ENCODE peak calls at places on chromosome 4, in five cellular contexts. One of them, this sample, is unnamed.

GRCh38 chr4:53929955-53930798 is 134.2 kb downstream of the CHIC2 start:
- DNase-seq in stimulated activated CD8-positive, alpha-beta memory T cell treated with anti-CD3 and anti-CD28 coated beads, Interleukin-15, amount 100 ng/mL, for 1 hour: peak
- DNase-seq in COLO829: peak
- DNase-seq in fibroblast of the conjunctiva: peak
- DNase-seq in retina: peak
- DNase-seq in this sample: peak

GRCh38 chr4:107349266-107349665 is 313.2 kb upstream of the DKK2 start:
- DNase-seq in fibroblast of the conjunctiva: no peak
- DNase-seq in retina: no peak
- DNase-seq in stimulated activated CD8-positive, alpha-beta memory T cell treated with anti-CD3 and anti-CD28 coated beads, Interleukin-15, amount 100 ng/mL, for 1 hour: no peak
- DNase-seq in COLO829: peak
- DNase-seq in this sample: peak

GRCh38 chr4:24659241-24659961 is 75.0 kb upstream of the DHX15 start:
- DNase-seq in retina: no peak
- DNase-seq in COLO829: no peak
- DNase-seq in stimulated activated CD8-positive, alpha-beta memory T cell treated with anti-CD3 and anti-CD28 coated beads, Interleukin-15, amount 100 ng/mL, for 1 hour: no peak
- DNase-seq in fibroblast of the conjunctiva: no peak
- DNase-seq in this sample: no peak

GRCh38 chr4:160217352-160217751 is 1114.5 kb downstream of the RAPGEF2 start:
- DNase-seq in fibroblast of the conjunctiva: no peak
- DNase-seq in stimulated activated CD8-positive, alpha-beta memory T cell treated with anti-CD3 and anti-CD28 coated beads, Interleukin-15, amount 100 ng/mL, for 1 hour: no peak
- DNase-seq in COLO829: no peak
- DNase-seq in retina: no peak
- DNase-seq in this sample: no peak

GRCh38 chr4:123802082-123802658 is 405.6 kb downstream of the SPRY1 start:
- DNase-seq in retina: no peak
- DNase-seq in fibroblast of the conjunctiva: no peak
- DNase-seq in COLO829: no peak
- DNase-seq in stimulated activated CD8-positive, alpha-beta memory T cell treated with anti-CD3 and anti-CD28 coated beads, Interleukin-15, amount 100 ng/mL, for 1 hour: no peak
- DNase-seq in this sample: no peak

GRCh38 chr4:48184891-48185290 is 50.8 kb upstream of the TXK start:
- DNase-seq in fibroblast of the conjunctiva: no peak
- DNase-seq in retina: no peak
- DNase-seq in stimulated activated CD8-positive, alpha-beta memory T cell treated with anti-CD3 and anti-CD28 coated beads, Interleukin-15, amount 100 ng/mL, for 1 hour: no peak
- DNase-seq in COLO829: no peak
- DNase-seq in this sample: no peak

GRCh38 chr4:74088396-74088795 is 10.6 kb downstream of the CXCL2 start:
- DNase-seq in stimulated activated CD8-positive, alpha-beta memory T cell treated with anti-CD3 and anti-CD28 coated beads, Interleukin-15, amount 100 ng/mL, for 1 hour: no peak
- DNase-seq in fibroblast of the conjunctiva: no peak
- DNase-seq in retina: no peak
- DNase-seq in COLO829: no peak
- DNase-seq in this sample: no peak

GRCh38 chr4:5034206-5034605 is 14.9 kb upstream of the CYTL1 start:
- DNase-seq in stimulated activated CD8-positive, alpha-beta memory T cell treated with anti-CD3 and anti-CD28 coated beads, Interleukin-15, amount 100 ng/mL, for 1 hour: no peak
- DNase-seq in COLO829: no peak
- DNase-seq in fibroblast of the conjunctiva: no peak
- DNase-seq in retina: no peak
- DNase-seq in this sample: no peak

GRCh38 chr4:101158136-101158485 is 189.2 kb downstream of the PPP3CA start:
- DNase-seq in fibroblast of the conjunctiva: no peak
- DNase-seq in retina: no peak
- DNase-seq in COLO829: peak
- DNase-seq in stimulated activated CD8-positive, alpha-beta memory T cell treated with anti-CD3 and anti-CD28 coated beads, Interleukin-15, amount 100 ng/mL, for 1 hour: no peak
- DNase-seq in this sample: no peak

GRCh38 chr4:40886931-40887330 is 137.2 kb downstream of the NSUN7 start:
- DNase-seq in fibroblast of the conjunctiva: no peak
- DNase-seq in retina: no peak
- DNase-seq in COLO829: no peak
- DNase-seq in stimulated activated CD8-positive, alpha-beta memory T cell treated with anti-CD3 and anti-CD28 coated beads, Interleukin-15, amount 100 ng/mL, for 1 hour: no peak
- DNase-seq in this sample: no peak

GRCh38 chr4:11418610-11419009 is 10.1 kb downstream of the HS3ST1 start:
- DNase-seq in fibroblast of the conjunctiva: no peak
- DNase-seq in COLO829: no peak
- DNase-seq in retina: no peak
- DNase-seq in stimulated activated CD8-positive, alpha-beta memory T cell treated with anti-CD3 and anti-CD28 coated beads, Interleukin-15, amount 100 ng/mL, for 1 hour: no peak
- DNase-seq in this sample: no peak

GRCh38 chr4:112889619-112890294 is 159.7 kb upstream of the ANK2 start:
- DNase-seq in fibroblast of the conjunctiva: peak
- DNase-seq in retina: no peak
- DNase-seq in COLO829: no peak
- DNase-seq in stimulated activated CD8-positive, alpha-beta memory T cell treated with anti-CD3 and anti-CD28 coated beads, Interleukin-15, amount 100 ng/mL, for 1 hour: no peak
- DNase-seq in this sample: peak

GRCh38 chr4:176195184-176195978 is at the start of gene SPATA4:
- DNase-seq in COLO829: peak
- DNase-seq in retina: peak
- DNase-seq in fibroblast of the conjunctiva: peak
- DNase-seq in stimulated activated CD8-positive, alpha-beta memory T cell treated with anti-CD3 and anti-CD28 coated beads, Interleukin-15, amount 100 ng/mL, for 1 hour: peak
- DNase-seq in this sample: peak

GRCh38 chr4:180205276-180205675 is 2037.9 kb upstream of the TENM3 start:
- DNase-seq in fibroblast of the conjunctiva: no peak
- DNase-seq in retina: no peak
- DNase-seq in COLO829: no peak
- DNase-seq in stimulated activated CD8-positive, alpha-beta memory T cell treated with anti-CD3 and anti-CD28 coated beads, Interleukin-15, amount 100 ng/mL, for 1 hour: no peak
- DNase-seq in this sample: no peak

GRCh38 chr4:31573554-31573953 is 853.4 kb downstream of the PCDH7 start:
- DNase-seq in COLO829: no peak
- DNase-seq in fibroblast of the conjunctiva: no peak
- DNase-seq in retina: no peak
- DNase-seq in stimulated activated CD8-positive, alpha-beta memory T cell treated with anti-CD3 and anti-CD28 coated beads, Interleukin-15, amount 100 ng/mL, for 1 hour: no peak
- DNase-seq in this sample: no peak

GRCh38 chr4:11625206-11625605 is 196.5 kb upstream of the HS3ST1 start:
- DNase-seq in retina: no peak
- DNase-seq in fibroblast of the conjunctiva: no peak
- DNase-seq in COLO829: no peak
- DNase-seq in stimulated activated CD8-positive, alpha-beta memory T cell treated with anti-CD3 and anti-CD28 coated beads, Interleukin-15, amount 100 ng/mL, for 1 hour: no peak
- DNase-seq in this sample: no peak

GRCh38 chr4:152983221-152983620 is 47.1 kb downstream of the FHDC1 start:
- DNase-seq in stimulated activated CD8-positive, alpha-beta memory T cell treated with anti-CD3 and anti-CD28 coated beads, Interleukin-15, amount 100 ng/mL, for 1 hour: no peak
- DNase-seq in fibroblast of the conjunctiva: no peak
- DNase-seq in COLO829: peak
- DNase-seq in retina: no peak
- DNase-seq in this sample: no peak

GRCh38 chr4:107519057-107519456 is 201.0 kb downstream of the PAPSS1 start:
- DNase-seq in stimulated activated CD8-positive, alpha-beta memory T cell treated with anti-CD3 and anti-CD28 coated beads, Interleukin-15, amount 100 ng/mL, for 1 hour: no peak
- DNase-seq in retina: no peak
- DNase-seq in COLO829: peak
- DNase-seq in fibroblast of the conjunctiva: peak
- DNase-seq in this sample: no peak

GRCh38 chr4:173577963-173578362 is 47.9 kb upstream of the HAND2 start:
- DNase-seq in retina: no peak
- DNase-seq in stimulated activated CD8-positive, alpha-beta memory T cell treated with anti-CD3 and anti-CD28 coated beads, Interleukin-15, amount 100 ng/mL, for 1 hour: no peak
- DNase-seq in fibroblast of the conjunctiva: no peak
- DNase-seq in COLO829: no peak
- DNase-seq in this sample: no peak

GRCh38 chr4:108725457-108725856 is 37.4 kb downstream of the ETNPPL start:
- DNase-seq in fibroblast of the conjunctiva: no peak
- DNase-seq in stimulated activated CD8-positive, alpha-beta memory T cell treated with anti-CD3 and anti-CD28 coated beads, Interleukin-15, amount 100 ng/mL, for 1 hour: no peak
- DNase-seq in retina: no peak
- DNase-seq in COLO829: no peak
- DNase-seq in this sample: no peak

GRCh38 chr4:1285790-1286553 is 3.7 kb upstream of the MAEA start:
- DNase-seq in stimulated activated CD8-positive, alpha-beta memory T cell treated with anti-CD3 and anti-CD28 coated beads, Interleukin-15, amount 100 ng/mL, for 1 hour: no peak
- DNase-seq in retina: no peak
- DNase-seq in COLO829: no peak
- DNase-seq in fibroblast of the conjunctiva: no peak
- DNase-seq in this sample: no peak

GRCh38 chr4:142347241-142347640 is 498.9 kb downstream of the INPP4B start:
- DNase-seq in stimulated activated CD8-positive, alpha-beta memory T cell treated with anti-CD3 and anti-CD28 coated beads, Interleukin-15, amount 100 ng/mL, for 1 hour: no peak
- DNase-seq in retina: no peak
- DNase-seq in fibroblast of the conjunctiva: no peak
- DNase-seq in COLO829: no peak
- DNase-seq in this sample: no peak

GRCh38 chr4:128249787-128250668 is 37.6 kb downstream of the PGRMC2 start:
- DNase-seq in retina: no peak
- DNase-seq in fibroblast of the conjunctiva: no peak
- DNase-seq in stimulated activated CD8-positive, alpha-beta memory T cell treated with anti-CD3 and anti-CD28 coated beads, Interleukin-15, amount 100 ng/mL, for 1 hour: no peak
- DNase-seq in COLO829: no peak
- DNase-seq in this sample: no peak

GRCh38 chr4:11546391-11547160 is 117.9 kb upstream of the HS3ST1 start:
- DNase-seq in retina: no peak
- DNase-seq in COLO829: no peak
- DNase-seq in stimulated activated CD8-positive, alpha-beta memory T cell treated with anti-CD3 and anti-CD28 coated beads, Interleukin-15, amount 100 ng/mL, for 1 hour: no peak
- DNase-seq in fibroblast of the conjunctiva: no peak
- DNase-seq in this sample: no peak

GRCh38 chr4:54840992-54841768 is 183.4 kb downstream of the KIT start:
- DNase-seq in retina: no peak
- DNase-seq in fibroblast of the conjunctiva: peak
- DNase-seq in stimulated activated CD8-positive, alpha-beta memory T cell treated with anti-CD3 and anti-CD28 coated beads, Interleukin-15, amount 100 ng/mL, for 1 hour: no peak
- DNase-seq in COLO829: peak
- DNase-seq in this sample: no peak

GRCh38 chr4:49516796-49517195 is 530.7 kb downstream of the CWH43 start:
- DNase-seq in fibroblast of the conjunctiva: no peak
- DNase-seq in retina: no peak
- DNase-seq in stimulated activated CD8-positive, alpha-beta memory T cell treated with anti-CD3 and anti-CD28 coated beads, Interleukin-15, amount 100 ng/mL, for 1 hour: no peak
- DNase-seq in COLO829: no peak
- DNase-seq in this sample: no peak

GRCh38 chr4:124000233-124000632 is 603.6 kb downstream of the SPRY1 start:
- DNase-seq in stimulated activated CD8-positive, alpha-beta memory T cell treated with anti-CD3 and anti-CD28 coated beads, Interleukin-15, amount 100 ng/mL, for 1 hour: no peak
- DNase-seq in COLO829: no peak
- DNase-seq in retina: no peak
- DNase-seq in fibroblast of the conjunctiva: no peak
- DNase-seq in this sample: no peak

GRCh38 chr4:1012031-1012739 is 759 bp downstream of the FGFRL1 start:
- DNase-seq in retina: peak
- DNase-seq in fibroblast of the conjunctiva: no peak
- DNase-seq in stimulated activated CD8-positive, alpha-beta memory T cell treated with anti-CD3 and anti-CD28 coated beads, Interleukin-15, amount 100 ng/mL, for 1 hour: no peak
- DNase-seq in COLO829: no peak
- DNase-seq in this sample: no peak

GRCh38 chr4:110442309-110442708 is 33.6 kb upstream of the ENPEP start:
- DNase-seq in retina: no peak
- DNase-seq in stimulated activated CD8-positive, alpha-beta memory T cell treated with anti-CD3 and anti-CD28 coated beads, Interleukin-15, amount 100 ng/mL, for 1 hour: no peak
- DNase-seq in COLO829: no peak
- DNase-seq in fibroblast of the conjunctiva: no peak
- DNase-seq in this sample: no peak

GRCh38 chr4:150318971-150319370 is 240.7 kb downstream of the DCLK2 start:
- DNase-seq in retina: no peak
- DNase-seq in fibroblast of the conjunctiva: no peak
- DNase-seq in COLO829: no peak
- DNase-seq in stimulated activated CD8-positive, alpha-beta memory T cell treated with anti-CD3 and anti-CD28 coated beads, Interleukin-15, amount 100 ng/mL, for 1 hour: no peak
- DNase-seq in this sample: no peak

GRCh38 chr4:48635310-48635709 is 144.8 kb downstream of the FRYL start:
- DNase-seq in fibroblast of the conjunctiva: no peak
- DNase-seq in COLO829: no peak
- DNase-seq in stimulated activated CD8-positive, alpha-beta memory T cell treated with anti-CD3 and anti-CD28 coated beads, Interleukin-15, amount 100 ng/mL, for 1 hour: no peak
- DNase-seq in retina: no peak
- DNase-seq in this sample: no peak

GRCh38 chr4:13546374-13546854 is 2.1 kb upstream of the NKX3-2 start:
- DNase-seq in COLO829: no peak
- DNase-seq in stimulated activated CD8-positive, alpha-beta memory T cell treated with anti-CD3 and anti-CD28 coated beads, Interleukin-15, amount 100 ng/mL, for 1 hour: no peak
- DNase-seq in retina: no peak
- DNase-seq in fibroblast of the conjunctiva: no peak
- DNase-seq in this sample: no peak

GRCh38 chr4:84501721-84502267 is 2.7 kb upstream of the NKX6-1 start:
- DNase-seq in fibroblast of the conjunctiva: no peak
- DNase-seq in stimulated activated CD8-positive, alpha-beta memory T cell treated with anti-CD3 and anti-CD28 coated beads, Interleukin-15, amount 100 ng/mL, for 1 hour: no peak
- DNase-seq in COLO829: no peak
- DNase-seq in retina: peak
- DNase-seq in this sample: no peak

GRCh38 chr4:29277381-29277780 is 1442.8 kb upstream of the PCDH7 start:
- DNase-seq in COLO829: peak
- DNase-seq in retina: no peak
- DNase-seq in fibroblast of the conjunctiva: no peak
- DNase-seq in stimulated activated CD8-positive, alpha-beta memory T cell treated with anti-CD3 and anti-CD28 coated beads, Interleukin-15, amount 100 ng/mL, for 1 hour: no peak
- DNase-seq in this sample: peak

GRCh38 chr4:5812506-5813229 is 80.2 kb downstream of the CRMP1 start:
- DNase-seq in fibroblast of the conjunctiva: peak
- DNase-seq in retina: peak
- DNase-seq in stimulated activated CD8-positive, alpha-beta memory T cell treated with anti-CD3 and anti-CD28 coated beads, Interleukin-15, amount 100 ng/mL, for 1 hour: no peak
- DNase-seq in COLO829: peak
- DNase-seq in this sample: peak

GRCh38 chr4:74311696-74312313 is 3.5 kb downstream of the EPGN start:
- DNase-seq in fibroblast of the conjunctiva: peak
- DNase-seq in retina: peak
- DNase-seq in stimulated activated CD8-positive, alpha-beta memory T cell treated with anti-CD3 and anti-CD28 coated beads, Interleukin-15, amount 100 ng/mL, for 1 hour: no peak
- DNase-seq in COLO829: peak
- DNase-seq in this sample: peak

This sample was measured in skeletal muscle cell.